ENCODE peak calls at places on chromosomes 4 and X, in seven cellular contexts. Q, C, L, R, K, Y and A are unnamed samples.

GRCh38 chrX:47209508-47210238 is 8.8 kb upstream of the CDK16 start:
- DNase-seq in Q (no peak), C (no peak), L (no peak), R (no peak), K (no peak), Y (no peak), A (no peak)

GRCh38 chr4:151238477-151238876 is 38.5 kb upstream of the PRSS48 start:
- DNase-seq in Q (no peak), C (no peak), L (no peak), R (no peak), K (no peak), Y (no peak), A (no peak)

GRCh38 chr4:184588893-184589292 is 60.4 kb downstream of the CASP3 start:
- DNase-seq in Q (no peak), C (no peak), L (no peak), R (no peak), K (no peak), Y (no peak), A (no peak)

GRCh38 chr4:112765317-112765989 is 128.5 kb downstream of the LARP7 start:
- DNase-seq in Q (no peak), C (no peak), L (no peak), R (no peak), K (no peak), Y (peak), A (no peak)

GRCh38 chrX:12881914-12882313 is 15.0 kb downstream of the TLR7 start:
- DNase-seq in Q (no peak), C (no peak), L (no peak), R (no peak), K (no peak), Y (no peak), A (no peak)

GRCh38 chrX:115348440-115349225 is 59.1 kb downstream of the LUZP4 start:
- DNase-seq in Q (no peak), C (no peak), L (no peak), R (no peak), K (no peak), Y (no peak), A (no peak)

GRCh38 chr4:138831943-138832342 is 183.6 kb upstream of the NOCT start:
- DNase-seq in Q (no peak), C (no peak), L (no peak), R (no peak), K (no peak), Y (no peak), A (no peak)

GRCh38 chr4:71187399-71188196 is 151.2 kb upstream of the SLC4A4 start:
- DNase-seq in Q (no peak), C (peak), L (no peak), R (peak), K (peak), Y (no peak), A (no peak)

GRCh38 chr4:18366762-18367358 is 345.3 kb upstream of the LCORL start:
- DNase-seq in Q (no peak), C (no peak), L (no peak), R (no peak), K (no peak), Y (peak), A (no peak)

GRCh38 chrX:96611619-96612362 is 72.9 kb upstream of the DIAPH2 start:
- DNase-seq in Q (no peak), C (no peak), L (peak), R (no peak), K (no peak), Y (no peak), A (peak)

GRCh38 chr4:144176476-144176875 is 36.0 kb upstream of the GYPA start:
- DNase-seq in Q (no peak), C (no peak), L (no peak), R (no peak), K (no peak), Y (no peak), A (no peak)

GRCh38 chr4:152707632-152708031 is 27.8 kb upstream of the TMEM154 start:
- DNase-seq in Q (no peak), C (no peak), L (no peak), R (no peak), K (no peak), Y (no peak), A (no peak)

GRCh38 chr4:104524591-104524990 is 29.9 kb upstream of the CXXC4 start:
- DNase-seq in Q (no peak), C (no peak), L (no peak), R (no peak), K (no peak), Y (no peak), A (no peak)

GRCh38 chrX:136219893-136220292 is 31.3 kb downstream of the MAP7D3 start:
- DNase-seq in Q (no peak), C (no peak), L (no peak), R (no peak), K (no peak), Y (no peak), A (no peak)

GRCh38 chrX:39877919-39878318 is 219.8 kb downstream of the BCOR start:
- DNase-seq in Q (no peak), C (no peak), L (no peak), R (no peak), K (no peak), Y (no peak), A (no peak)

GRCh38 chr4:3270141-3270611 is 21.2 kb downstream of the MSANTD1 start:
- DNase-seq in Q (no peak), C (no peak), L (no peak), R (no peak), K (no peak), Y (no peak), A (no peak)

GRCh38 chr4:555566-556275 is 20.4 kb downstream of the TMEM271 start:
- DNase-seq in Q (no peak), C (no peak), L (no peak), R (no peak), K (no peak), Y (no peak), A (no peak)

GRCh38 chrX:136162827-136163427 is 15.6 kb downstream of the FHL1 start:
- DNase-seq in Q (no peak), C (no peak), L (no peak), R (peak), K (no peak), Y (peak), A (no peak)

GRCh38 chr4:61533140-61533539 is 333.0 kb downstream of the ADGRL3 start:
- DNase-seq in Q (no peak), C (no peak), L (no peak), R (no peak), K (no peak), Y (no peak), A (no peak)

GRCh38 chr4:146165840-146166239 is 9.7 kb upstream of the LSM6 start:
- DNase-seq in Q (no peak), C (no peak), L (peak), R (no peak), K (no peak), Y (no peak), A (peak)

GRCh38 chr4:91113130-91113706 is 986.0 kb downstream of the CCSER1 start:
- DNase-seq in Q (no peak), C (no peak), L (no peak), R (no peak), K (no peak), Y (peak), A (no peak)

GRCh38 chr4:161554372-161554990 is 609.3 kb downstream of the FSTL5 start:
- DNase-seq in Q (no peak), C (no peak), L (no peak), R (no peak), K (no peak), Y (no peak), A (no peak)

GRCh38 chr4:78578674-78579430 is 27.3 kb downstream of the ANXA3 start:
- DNase-seq in Q (no peak), C (no peak), L (no peak), R (no peak), K (no peak), Y (no peak), A (no peak)

GRCh38 chrX:110985470-110985869 is 110.5 kb upstream of the PAK3 start:
- DNase-seq in Q (no peak), C (no peak), L (no peak), R (no peak), K (no peak), Y (no peak), A (no peak)

GRCh38 chr4:3733195-3733594 is 33.0 kb upstream of the ADRA2C start:
- DNase-seq in Q (no peak), C (no peak), L (no peak), R (no peak), K (no peak), Y (no peak), A (no peak)

GRCh38 chr4:33063238-33063637 is 2343.1 kb downstream of the PCDH7 start:
- DNase-seq in Q (peak), C (no peak), L (no peak), R (no peak), K (no peak), Y (no peak), A (no peak)

GRCh38 chr4:33062155-33062554 is 2342.0 kb downstream of the PCDH7 start:
- DNase-seq in Q (no peak), C (no peak), L (no peak), R (no peak), K (no peak), Y (no peak), A (no peak)

GRCh38 chr4:33061727-33062126 is 2341.6 kb downstream of the PCDH7 start:
- DNase-seq in Q (no peak), C (no peak), L (no peak), R (no peak), K (no peak), Y (no peak), A (no peak)

GRCh38 chr4:33065749-33066148 is 2345.6 kb downstream of the PCDH7 start:
- DNase-seq in Q (no peak), C (no peak), L (no peak), R (no peak), K (no peak), Y (no peak), A (no peak)

DNA sequence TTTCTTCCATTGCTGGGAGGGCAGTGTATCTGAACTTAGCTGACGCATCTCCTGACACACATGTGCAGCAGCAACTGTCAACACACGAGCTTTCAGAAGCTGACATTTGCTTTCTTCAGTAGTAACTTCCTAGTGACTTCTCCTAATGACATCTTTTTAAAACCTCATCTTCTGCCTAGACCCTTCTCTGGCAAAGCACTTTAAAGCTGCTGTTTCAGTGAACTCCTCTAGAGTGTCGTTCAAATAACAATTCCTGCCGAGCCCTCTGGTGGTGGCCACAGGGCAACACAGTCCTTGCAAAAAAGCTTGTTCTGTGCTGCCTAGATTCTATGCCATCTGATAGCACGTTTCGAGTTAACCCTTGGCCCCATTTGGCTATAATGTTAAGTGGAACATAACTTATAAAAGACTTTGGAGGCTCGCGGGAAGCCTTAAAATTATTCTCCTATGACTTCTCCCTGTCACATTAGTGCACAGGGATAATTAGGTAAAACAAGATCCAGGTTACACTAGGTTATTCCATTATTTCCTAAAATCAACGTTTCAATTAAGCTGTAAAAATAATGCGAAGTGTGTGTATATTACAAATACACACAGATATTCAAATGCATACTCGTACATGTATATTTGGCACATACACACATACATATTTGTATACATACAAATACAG is 2340.8 kb downstream of the PCDH7 start:
- DNase-seq in Q (peak), C (peak), L (no peak), R (peak), K (no peak), Y (peak), A (no peak)
- TF ChIP-seq CTCF in Q (peak), C (peak), L (peak), R (peak), K (no peak), Y (peak), A (peak)

GRCh38 chrX:134026732-134027311 is 41.4 kb upstream of the GPC3 start:
- DNase-seq in Q (no peak), C (no peak), L (no peak), R (peak), K (no peak), Y (peak), A (peak)
- TF ChIP-seq CTCF in Q (peak), C (peak), L (peak), R (no peak), K (no peak), Y (peak), A (peak)

GRCh38 chr4:77156533-77156911 is 485 bp upstream of the CCNG2 start:
- DNase-seq in Q (peak), C (no peak), L (peak), R (peak), K (peak), Y (peak), A (peak)
- TF ChIP-seq CTCF in Q (no peak), C (no peak), L (no peak), R (no peak), K (no peak), Y (no peak), A (no peak)

DNA sequence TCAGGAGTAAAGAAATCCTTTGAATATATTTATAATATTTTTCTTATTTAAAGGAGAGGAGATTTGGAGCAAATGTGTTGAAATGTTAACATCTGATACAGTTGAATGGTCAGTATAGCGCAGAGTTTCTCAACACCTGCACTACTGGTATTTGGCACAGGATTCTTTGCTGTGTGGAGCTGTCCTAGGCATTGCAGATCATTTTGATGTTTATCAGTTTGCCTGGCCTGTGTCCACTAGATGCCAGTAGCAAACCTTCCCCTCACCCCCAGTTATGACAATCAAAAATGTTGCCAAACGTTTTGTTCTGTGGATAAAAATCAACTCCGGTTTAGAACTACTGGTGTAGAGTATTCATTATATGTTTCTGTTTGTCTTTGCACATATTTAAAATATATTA is 765.3 kb upstream of the SLIT2 start:
- DNase-seq in Q (no peak), C (no peak), L (no peak), R (no peak), K (no peak), Y (peak), A (no peak)
- TF ChIP-seq CTCF in Q (no peak), C (peak), L (no peak), R (no peak), K (no peak), Y (peak), A (no peak)

DNA sequence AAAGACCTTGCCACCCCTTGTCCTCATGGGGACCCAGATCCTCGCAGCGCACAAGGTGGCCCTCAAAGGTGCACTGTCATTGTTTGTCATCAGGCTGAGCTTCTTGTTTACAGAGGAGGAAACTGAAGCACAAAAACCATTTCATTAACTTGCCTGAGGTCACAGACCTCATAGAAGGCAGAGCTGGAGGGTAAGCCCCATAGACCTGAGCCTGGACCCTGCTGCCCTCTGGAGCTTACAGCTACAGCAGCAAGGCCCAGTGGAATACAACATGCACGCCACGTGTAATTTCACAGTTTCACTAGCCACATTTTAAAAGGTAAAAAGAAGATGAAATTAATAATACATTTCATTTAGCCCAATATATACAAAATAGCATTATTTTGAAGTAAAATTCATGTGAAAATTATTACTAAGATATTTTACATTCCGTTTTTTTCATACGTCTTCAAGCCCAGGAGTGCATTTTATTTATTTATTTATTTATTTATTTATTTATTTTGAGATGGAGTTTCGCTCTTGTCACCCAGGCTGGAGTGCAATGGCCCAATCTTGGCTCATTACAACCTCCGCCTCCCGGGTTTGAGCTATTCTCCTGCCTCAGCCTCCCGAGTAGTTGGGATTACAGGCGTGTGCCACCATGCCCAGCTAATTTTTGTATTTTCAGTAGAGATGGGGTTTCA is 8.8 kb downstream of the JAKMIP1 start:
- DNase-seq in Q (no peak), C (no peak), L (no peak), R (no peak), K (no peak), Y (no peak), A (no peak)
- TF ChIP-seq CTCF in Q (no peak), C (no peak), L (no peak), R (no peak), K (no peak), Y (no peak), A (no peak)

DNA sequence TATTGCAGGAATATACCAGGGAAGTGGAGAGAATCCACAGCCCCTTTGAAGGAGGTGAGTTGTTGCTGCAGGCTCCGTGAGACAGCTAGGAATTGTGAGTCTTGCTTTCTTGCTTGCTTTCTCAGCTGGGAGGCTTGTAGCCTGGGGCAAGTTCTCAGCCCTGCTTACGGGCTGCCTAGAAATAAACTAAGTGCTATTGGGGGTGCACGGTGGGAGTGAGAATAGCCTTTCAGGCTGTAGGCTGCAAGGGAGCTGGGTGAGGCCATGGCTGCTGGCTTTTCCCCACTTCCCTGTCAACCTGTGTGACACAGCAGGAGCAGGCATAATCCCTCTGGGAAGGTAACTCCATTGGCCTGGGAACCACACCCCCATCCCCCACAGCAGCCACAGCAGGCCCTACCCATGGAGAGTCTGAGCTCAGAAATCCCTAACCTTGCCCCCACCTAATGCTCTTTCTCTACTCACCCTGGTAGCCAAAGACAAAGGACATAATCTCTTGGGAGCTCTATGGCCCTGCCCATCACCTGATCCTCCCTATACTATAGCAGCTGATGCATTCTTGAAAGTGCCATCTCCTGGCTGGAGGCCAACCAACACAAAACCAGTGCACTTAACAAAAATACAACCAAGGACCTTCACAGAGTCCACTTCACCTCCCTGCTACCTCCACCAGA is 113.0 kb downstream of the MMRN1 start:
- DNase-seq in Q (no peak), C (no peak), L (no peak), R (peak), K (no peak), Y (no peak), A (no peak)
- TF ChIP-seq CTCF in Q (no peak), C (no peak), L (no peak), R (no peak), K (no peak), Y (no peak), A (no peak)

GRCh38 chrX:120452131-120452530 is 17.0 kb downstream of the LAMP2 start:
- DNase-seq in Q (no peak), C (no peak), L (no peak), R (peak), K (no peak), Y (peak), A (no peak)

GRCh38 chrX:120446503-120446902 is 22.6 kb downstream of the LAMP2 start:
- DNase-seq in Q (peak), C (no peak), L (no peak), R (no peak), K (no peak), Y (no peak), A (no peak)

GRCh38 chrX:120453985-120454384 is 15.1 kb downstream of the LAMP2 start:
- DNase-seq in Q (no peak), C (no peak), L (no peak), R (no peak), K (no peak), Y (no peak), A (no peak)

GRCh38 chrX:120450163-120450562 is 18.9 kb downstream of the LAMP2 start:
- DNase-seq in Q (no peak), C (no peak), L (no peak), R (no peak), K (no peak), Y (peak), A (no peak)
- TF ChIP-seq CTCF in Q (no peak), C (peak), L (no peak), R (no peak), K (peak), Y (no peak), A (no peak)

GRCh38 chr4:120055167-120055566 is 11.5 kb downstream of the MAD2L1 start:
- DNase-seq in Q (no peak), C (no peak), L (no peak), R (no peak), K (no peak), Y (no peak), A (no peak)

GRCh38 chr4:120053916-120054315 is 12.7 kb downstream of the MAD2L1 start:
- DNase-seq in Q (no peak), C (no peak), L (no peak), R (no peak), K (no peak), Y (peak), A (no peak)

GRCh38 chr4:120057416-120057815 is 9.2 kb downstream of the MAD2L1 start:
- DNase-seq in Q (no peak), C (no peak), L (no peak), R (no peak), K (no peak), Y (no peak), A (no peak)

GRCh38 chr4:120055795-120056194 is 10.9 kb downstream of the MAD2L1 start:
- DNase-seq in Q (no peak), C (no peak), L (no peak), R (no peak), K (no peak), Y (no peak), A (no peak)

GRCh38 chr4:120056249-120056648 is 10.4 kb downstream of the MAD2L1 start:
- DNase-seq in Q (peak), C (no peak), L (no peak), R (no peak), K (no peak), Y (no peak), A (no peak)
- TF ChIP-seq CTCF in Q (no peak), C (peak), L (peak), R (no peak), K (no peak), Y (no peak), A (peak)

DNA sequence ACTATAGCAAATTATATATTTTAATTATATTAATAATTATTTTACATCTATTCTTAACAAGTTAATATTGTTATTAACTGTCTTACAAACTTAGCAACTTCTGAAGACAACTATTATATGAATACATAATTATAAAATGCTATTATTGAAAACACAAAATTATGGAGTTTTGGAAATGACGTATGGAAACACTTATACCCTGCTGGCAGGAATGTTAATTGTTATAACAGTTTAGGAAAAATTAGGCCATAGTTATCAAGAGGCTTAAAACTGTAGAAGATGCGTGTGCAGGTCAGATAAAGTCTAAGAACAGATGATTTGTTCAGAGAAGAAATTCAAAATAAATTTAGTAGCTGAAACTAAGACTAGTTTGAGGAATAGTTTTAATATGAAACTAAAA is 211.7 kb downstream of the FAT4 start:
- DNase-seq in Q (no peak), C (no peak), L (no peak), R (no peak), K (no peak), Y (no peak), A (no peak)
- TF ChIP-seq CTCF in Q (no peak), C (peak), L (no peak), R (no peak), K (no peak), Y (no peak), A (no peak)